ENCODE peak calls at places on chromosomes 16 and 17, in ten cellular contexts. L is tibial artery, K is SJCRH30, A is AG04450, F is mammary epithelial cell, Y is astrocyte, P is breast epithelium, U is pancreas, B is heart right ventricle, T is uterus. Z is an unnamed sample.

GRCh38 chr16:46911650-46912049 is 27.5 kb downstream of the GPT2 start:
- DNase-seq in L (no peak), K (no peak), A (no peak), F (no peak), Y (no peak), P (no peak), U (no peak), B (no peak), T (no peak), Z (no peak)

GRCh38 chr16:51416921-51417320 is 265.9 kb upstream of the SALL1 start:
- DNase-seq in L (no peak), K (no peak), A (peak; percentile 24), F (no peak), Y (peak; percentile 54), P (no peak), U (no peak), B (no peak), T (no peak), Z (peak; percentile 65)

GRCh38 chr16:1964046-1964505 is 550 bp downstream of the RPS2 start:
- DNase-seq in L (no peak), K (peak; percentile 41), A (no peak), F (peak; percentile 17), Y (peak; percentile 15), P (no peak), U (no peak), B (peak; percentile 60), T (no peak), Z (peak; percentile 34)

GRCh38 chr17:31279401-31279800 is 17.6 kb downstream of the OMG start:
- DNase-seq in L (no peak), K (no peak), A (no peak), F (no peak), Y (no peak), P (no peak), U (no peak), B (no peak), T (no peak), Z (no peak)

GRCh38 chr16:70482624-70483023 is 28.2 kb downstream of the FCSK start:
- DNase-seq in L (no peak), K (no peak), A (no peak), F (peak; percentile 13), Y (no peak), P (no peak), U (no peak), B (no peak), T (no peak), Z (no peak)

GRCh38 chr17:50076591-50077235 is 18.4 kb upstream of the PDK2 start:
- DNase-seq in L (no peak), K (peak; percentile 72), A (no peak), F (no peak), Y (no peak), P (no peak), U (no peak), B (no peak), T (no peak), Z (no peak)

GRCh38 chr17:73023759-73024158 is 68.7 kb downstream of the SLC39A11 start:
- DNase-seq in L (no peak), K (no peak), A (no peak), F (no peak), Y (no peak), P (no peak), U (no peak), B (no peak), T (no peak), Z (no peak)

GRCh38 chr17:78608804-78609186 is 31.6 kb upstream of the DNAH17 start:
- DNase-seq in L (no peak), K (no peak), A (no peak), F (no peak), Y (no peak), P (no peak), U (no peak), B (no peak), T (no peak), Z (no peak)

GRCh38 chr17:81543339-81543675 is 8.8 kb downstream of the FAAP100 start:
- DNase-seq in L (no peak), K (no peak), A (no peak), F (no peak), Y (no peak), P (no peak), U (no peak), B (peak; percentile 54), T (no peak), Z (no peak)

GRCh38 chr17:73657473-73658116 is 13.3 kb upstream of the SDK2 start:
- DNase-seq in L (no peak), K (peak; percentile 85), A (no peak), F (peak; percentile 34), Y (no peak), P (no peak), U (peak; percentile 53), B (peak; percentile 63), T (no peak), Z (peak; percentile 57)

GRCh38 chr17:9959377-9959981 is 54.4 kb upstream of the RCVRN start:
- DNase-seq in L (no peak), K (peak; percentile 33), A (no peak), F (peak; percentile 12), Y (no peak), P (no peak), U (no peak), B (peak; percentile 42), T (peak; percentile 66), Z (peak; percentile 23)

GRCh38 chr17:28484296-28484695 is 10.9 kb downstream of the SLC13A2 start:
- DNase-seq in L (no peak), K (no peak), A (no peak), F (no peak), Y (no peak), P (no peak), U (no peak), B (no peak), T (no peak), Z (no peak)

GRCh38 chr16:325375-326155 is 27.0 kb downstream of the AXIN1 start:
- DNase-seq in L (no peak), K (no peak), A (no peak), F (no peak), Y (no peak), P (no peak), U (no peak), B (no peak), T (no peak), Z (no peak)

GRCh38 chr16:78045865-78046581 is 23.7 kb downstream of the CLEC3A start:
- DNase-seq in L (peak; percentile 70), K (peak; percentile 26), A (peak; percentile 4), F (peak; percentile 57), Y (peak; percentile 51), P (no peak), U (peak; percentile 81), B (peak; percentile 71), T (peak; percentile 45), Z (peak; percentile 55)

DNA sequence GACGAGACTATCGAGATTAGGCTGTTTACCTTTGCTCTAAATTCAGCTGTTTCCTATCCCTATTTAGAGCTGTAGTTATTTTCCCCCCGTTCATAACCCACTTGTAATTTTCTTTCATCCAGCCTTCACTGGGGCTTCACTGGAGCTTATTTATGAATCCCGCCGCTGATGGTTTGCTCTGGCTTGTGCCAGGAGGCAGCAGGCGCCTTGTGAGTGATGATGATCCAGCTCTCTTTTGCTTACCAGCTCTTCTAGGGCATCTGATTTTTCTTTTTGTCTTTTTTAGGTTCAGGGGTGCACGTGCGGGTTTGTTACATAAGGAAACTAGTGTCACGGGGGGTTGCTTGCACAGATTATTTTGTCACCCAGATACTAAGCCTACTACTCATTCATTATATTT is 37.4 kb upstream of the CDH13 start:
- DNase-seq in L (no peak), K (no peak), A (no peak), F (no peak), Y (no peak), P (no peak), U (no peak), B (peak; percentile 17), T (no peak), Z (no peak)
- H3K9me3 ChIP-seq in L (no peaks in the 10 kb centered on the region), K (no peaks in the 10 kb centered on the region), A (no peaks in the 10 kb centered on the region), F (no peaks in the 10 kb centered on the region), Y (no peaks in the 10 kb centered on the region), P (no peaks in the 10 kb centered on the region), U (no peaks in the 10 kb centered on the region), B (no peaks in the 10 kb centered on the region), T (no peaks in the 10 kb centered on the region), Z (no peaks in the 10 kb centered on the region)

GRCh38 chr16:31785126-31785525 is 88.5 kb upstream of the ZNF267 start:
- DNase-seq in L (no peak), K (no peak), A (no peak), F (no peak), Y (no peak), P (no peak), U (no peak), B (no peak), T (no peak), Z (no peak)

DNA sequence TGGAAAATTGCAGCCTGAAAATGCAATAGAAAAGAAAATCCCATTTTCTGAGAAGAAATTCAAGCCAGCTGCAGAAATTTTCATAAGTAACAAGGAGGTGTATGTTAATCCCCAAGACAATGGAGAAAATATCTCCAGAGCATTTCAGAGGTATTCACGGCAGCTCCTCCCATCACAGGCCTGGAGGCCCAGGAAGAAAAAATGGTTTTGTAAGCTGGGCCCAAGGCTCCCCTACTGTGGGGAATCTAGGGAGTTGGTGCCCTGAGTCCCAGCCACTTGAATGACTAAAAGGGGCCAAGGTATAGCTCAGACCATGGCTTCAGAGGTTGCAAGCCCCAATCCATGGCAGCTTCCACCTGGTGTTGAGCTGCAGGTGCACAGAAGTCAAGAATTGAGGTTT is 93.3 kb upstream of the ZNF267 start:
- DNase-seq in L (no peak), K (no peak), A (no peak), F (no peak), Y (no peak), P (no peak), U (no peak), B (no peak), T (no peak), Z (no peak)
- H3K9me3 ChIP-seq in L (peaks cover 64% of the 10 kb centered on the region), K (no peaks in the 10 kb centered on the region), A (peaks cover 14% of the 10 kb centered on the region), F (peaks cover 16% of the 10 kb centered on the region), Y (peaks cover 5% of the 10 kb centered on the region), P (peaks cover 64% of the 10 kb centered on the region), U (no peaks in the 10 kb centered on the region), B (peaks cover 99% of the 10 kb centered on the region), T (peaks cover 3% of the 10 kb centered on the region), Z (no peaks in the 10 kb centered on the region)

GRCh38 chr17:5179003-5179402 is 12.7 kb downstream of the ZNF594 start:
- DNase-seq in L (no peak), K (no peak), A (no peak), F (no peak), Y (no peak), P (no peak), U (no peak), B (no peak), T (no peak), Z (no peak)
- H3K9me3 ChIP-seq in L (peaks cover 82% of the 10 kb centered on the region), K (peaks cover 26% of the 10 kb centered on the region), A (peaks cover 68% of the 10 kb centered on the region), F (peaks cover 60% of the 10 kb centered on the region), Y (peaks cover 65% of the 10 kb centered on the region), P (peaks cover 81% of the 10 kb centered on the region), U (peaks cover 12% of the 10 kb centered on the region), B (peaks cover 94% of the 10 kb centered on the region), T (peaks cover 4% of the 10 kb centered on the region), Z (peaks cover 6% of the 10 kb centered on the region)

GRCh38 chr16:75175074-75175473 is 26.8 kb downstream of the ZFP1 start:
- DNase-seq in L (no peak), K (no peak), A (no peak), F (no peak), Y (no peak), P (no peak), U (no peak), B (no peak), T (no peak), Z (no peak)

GRCh38 chr16:75176926-75177325 is 28.6 kb downstream of the ZFP1 start:
- DNase-seq in L (no peak), K (no peak), A (no peak), F (no peak), Y (no peak), P (no peak), U (no peak), B (no peak), T (no peak), Z (no peak)

GRCh38 chr16:75169899-75170405 is 21.6 kb downstream of the ZFP1 start:
- DNase-seq in L (no peak), K (no peak), A (no peak), F (no peak), Y (no peak), P (no peak), U (no peak), B (no peak), T (no peak), Z (no peak)

GRCh38 chr16:75172578-75172977 is 24.3 kb downstream of the ZFP1 start:
- DNase-seq in L (no peak), K (no peak), A (no peak), F (no peak), Y (no peak), P (no peak), U (no peak), B (no peak), T (no peak), Z (no peak)
- H3K9me3 ChIP-seq in L (peaks cover 44% of the 10 kb centered on the region), K (peaks cover 8% of the 10 kb centered on the region), A (peaks cover 55% of the 10 kb centered on the region), F (peaks cover 59% of the 10 kb centered on the region), Y (peaks cover 59% of the 10 kb centered on the region), P (peaks cover 56% of the 10 kb centered on the region), U (no peaks in the 10 kb centered on the region), B (peaks cover 91% of the 10 kb centered on the region), T (no peaks in the 10 kb centered on the region), Z (peaks cover 2% of the 10 kb centered on the region)